ENCODE peak calls at places on chromosomes 3 and 15, in four cellular contexts. D is upper lobe of right lung; G is NCI-H2029; B is stimulated activated CD8-positive, alpha-beta memory T cell treated with anti-CD3 and anti-CD28 coated beads, Interleukin-4, amount 100 ng/mL, for 4 hours. A is an unnamed sample.

GRCh38 chr15:76057332-76058000 is 2.3 kb upstream of the TMEM266 start:
- DNase-seq in B (no peak), D (no peak), G (no peak), A (no peak)

GRCh38 chr3:132595036-132595435 is 2.0 kb upstream of the ACKR4 start:
- DNase-seq in D (no peak), G (no peak), B (no peak), A (no peak)

GRCh38 chr15:93091465-93091864 is 2.5 kb upstream of the RGMA start:
- DNase-seq in B (no peak), G (no peak), D (no peak), A (no peak)

GRCh38 chr15:40930430-40931299 is 1.5 kb downstream of the DLL4 start:
- DNase-seq in D (peak), B (no peak), G (peak), A (no peak)

GRCh38 chr3:10929978-10930620 is 62.4 kb upstream of the SLC6A1 start:
- DNase-seq in B (no peak), G (no peak), D (peak), A (no peak)

GRCh38 chr3:46997453-46998091 is 18.1 kb downstream of the NBEAL2 start:
- DNase-seq in G (no peak), D (no peak), B (no peak), A (no peak)

GRCh38 chr15:39629906-39630305 is 49.0 kb downstream of the THBS1 start:
- DNase-seq in B (no peak), D (no peak), G (no peak), A (no peak)

GRCh38 chr3:195159819-195160175 is 111.2 kb downstream of the XXYLT1 start:
- DNase-seq in B (no peak), D (no peak), G (no peak), A (no peak)

GRCh38 chr3:50519471-50520089 is 16.1 kb upstream of the CACNA2D2 start:
- DNase-seq in G (peak), D (peak), B (peak), A (peak)

GRCh38 chr3:170765419-170766078 is 104.4 kb downstream of the RPL22L1 start:
- DNase-seq in G (no peak), B (no peak), D (no peak), A (no peak)

GRCh38 chr15:92886229-92886628 is 13.9 kb upstream of the CHD2 start:
- DNase-seq in G (no peak), D (no peak), B (no peak), A (no peak)

GRCh38 chr15:61232266-61232665 is 3.2 kb upstream of the RORA start:
- DNase-seq in D (no peak), G (no peak), B (no peak), A (no peak)

GRCh38 chr3:167166012-167166411 is 214.1 kb downstream of the ZBBX start:
- DNase-seq in D (no peak), B (no peak), G (no peak), A (no peak)

GRCh38 chr3:175200391-175200790 is 341.3 kb downstream of the NAALADL2 start:
- DNase-seq in G (no peak), B (no peak), D (no peak), A (no peak)

GRCh38 chr15:27408428-27408827 is 437.4 kb downstream of the GABRG3 start:
- DNase-seq in B (no peak), D (no peak), G (no peak), A (no peak)

GRCh38 chr3:112149136-112149535 is 16.1 kb upstream of the GCSAM start:
- DNase-seq in B (no peak), D (no peak), G (no peak), A (no peak)

GRCh38 chr3:111761309-111761795 is 97.7 kb upstream of the PHLDB2 start:
- DNase-seq in B (no peak), D (no peak), G (no peak), A (no peak)

GRCh38 chr3:107683447-107683846 is 160.7 kb downstream of the BBX start:
- DNase-seq in G (no peak), D (no peak), B (no peak), A (no peak)

GRCh38 chr3:24595801-24596200 is 101.2 kb upstream of the THRB start:
- DNase-seq in B (no peak), G (no peak), D (no peak), A (no peak)

GRCh38 chr15:101028772-101029438 is 109.7 kb downstream of the LRRK1 start:
- DNase-seq in B (no peak), D (peak), G (no peak), A (no peak)

GRCh38 chr15:49860101-49860500 is 239.3 kb downstream of the DTWD1 start:
- DNase-seq in B (no peak), D (no peak), G (no peak), A (no peak)

GRCh38 chr3:179196098-179196497 is 47.9 kb downstream of the PIK3CA start:
- DNase-seq in D (no peak), B (no peak), G (no peak), A (no peak)

GRCh38 chr3:49647741-49648140 is 26.4 kb upstream of the APEH start:
- DNase-seq in B (no peak), D (no peak), G (peak), A (no peak)

GRCh38 chr3:40847571-40847992 is 322.8 kb downstream of the ZNF621 start:
- DNase-seq in B (no peak), G (no peak), D (no peak), A (no peak)

GRCh38 chr3:111695584-111696213 is 100.6 kb upstream of the ZBED2 start:
- DNase-seq in D (no peak), G (no peak), B (no peak), A (no peak)

GRCh38 chr15:60518511-60518910 is 39.6 kb upstream of the ICE2 start:
- DNase-seq in B (no peak), G (no peak), D (no peak), A (no peak)

GRCh38 chr3:134376786-134377431 is 2.7 kb upstream of the AMOTL2 start:
- DNase-seq in D (peak), G (no peak), B (no peak), A (no peak)

GRCh38 chr15:65106011-65106590 is 8.9 kb downstream of the UBAP1L start:
- DNase-seq in D (no peak), G (no peak), B (no peak), A (no peak)

GRCh38 chr15:35991386-35991785 is 445.4 kb upstream of the DPH6 start:
- DNase-seq in G (no peak), D (no peak), B (no peak), A (no peak)

GRCh38 chr3:134641671-134642300 is 9.0 kb downstream of the KY start:
- DNase-seq in G (no peak), B (no peak), D (no peak), A (no peak)

GRCh38 chr3:119388577-119388976 is 74.8 kb downstream of the TMEM39A start:
- DNase-seq in D (no peak), G (no peak), B (no peak), A (no peak)

GRCh38 chr3:120349819-120350125 is 618 bp upstream of the LRRC58 start:
- DNase-seq in D (no peak), G (no peak), B (no peak), A (no peak)

GRCh38 chr3:127473244-127474024 is 117.1 kb downstream of the TPRA1 start:
- DNase-seq in G (peak), D (no peak), B (no peak), A (no peak)

GRCh38 chr3:169945313-169945712 is 21.3 kb upstream of the SEC62 start:
- DNase-seq in G (no peak), D (no peak), B (no peak), A (no peak)

GRCh38 chr15:29115093-29115991 is 154.3 kb downstream of the NSMCE3 start:
- DNase-seq in B (no peak), D (no peak), G (no peak), A (no peak)

GRCh38 chr3:169148448-169149348 is 514.8 kb downstream of the MECOM start:
- DNase-seq in D (no peak), G (no peak), B (no peak), A (no peak)

GRCh38 chr3:71987828-71988227 is 202.9 kb upstream of the PROK2 start:
- DNase-seq in D (no peak), G (no peak), B (no peak), A (no peak)

GRCh38 chr3:16589120-16589519 is 16.1 kb downstream of the DAZL start:
- DNase-seq in G (no peak), B (no peak), D (no peak), A (no peak)